ENCODE peak calls at places on chromosomes 6 and 20, in seven cellular contexts. One of them, this sample, is unnamed.

GRCh38 chr20:8344106-8344505 is 212.0 kb downstream of the PLCB1 start:
- DNase-seq in CD8-positive, alpha-beta T cell: no peak
- DNase-seq in brain microvascular endothelial cell: no peak
- DNase-seq in WERI-Rb-1: no peak
- DNase-seq in foreskin fibroblast: no peak
- DNase-seq in fibroblast of lung: no peak
- DNase-seq in heart right ventricle: no peak
- DNase-seq in this sample: no peak

GRCh38 chr20:6993016-6993415 is 225.5 kb downstream of the BMP2 start:
- DNase-seq in CD8-positive, alpha-beta T cell: no peak
- DNase-seq in brain microvascular endothelial cell: peak; percentile 22
- DNase-seq in WERI-Rb-1: no peak
- DNase-seq in foreskin fibroblast: peak; percentile 10
- DNase-seq in fibroblast of lung: no peak
- DNase-seq in heart right ventricle: no peak
- DNase-seq in this sample: peak; percentile 32

GRCh38 chr6:129717287-129717686 is 7.3 kb upstream of the ARHGAP18 start:
- DNase-seq in CD8-positive, alpha-beta T cell: no peak
- DNase-seq in brain microvascular endothelial cell: peak; percentile 43
- DNase-seq in WERI-Rb-1: no peak
- DNase-seq in foreskin fibroblast: peak; percentile 67
- DNase-seq in fibroblast of lung: peak; percentile 58
- DNase-seq in heart right ventricle: no peak
- DNase-seq in this sample: peak; percentile 60

GRCh38 chr6:41132254-41132653 is 21.9 kb downstream of the TREML1 start:
- DNase-seq in CD8-positive, alpha-beta T cell: no peak
- DNase-seq in brain microvascular endothelial cell: no peak
- DNase-seq in WERI-Rb-1: peak; percentile 40
- DNase-seq in foreskin fibroblast: no peak
- DNase-seq in fibroblast of lung: no peak
- DNase-seq in heart right ventricle: no peak
- DNase-seq in this sample: no peak

GRCh38 chr6:2971420-2972218 is at the start of gene SERPINB6:
- DNase-seq in CD8-positive, alpha-beta T cell: peak; percentile 30
- DNase-seq in brain microvascular endothelial cell: peak; percentile 59
- DNase-seq in WERI-Rb-1: peak; percentile 72
- DNase-seq in foreskin fibroblast: peak; percentile 90
- DNase-seq in fibroblast of lung: peak; percentile 83
- DNase-seq in heart right ventricle: peak; percentile 84
- DNase-seq in this sample: peak; percentile 74

GRCh38 chr6:128200789-128201188 is 299.9 kb upstream of the THEMIS start:
- DNase-seq in CD8-positive, alpha-beta T cell: no peak
- DNase-seq in brain microvascular endothelial cell: no peak
- DNase-seq in WERI-Rb-1: no peak
- DNase-seq in foreskin fibroblast: no peak
- DNase-seq in fibroblast of lung: no peak
- DNase-seq in heart right ventricle: no peak
- DNase-seq in this sample: no peak

GRCh38 chr6:17714879-17715860 is 8.4 kb upstream of the NUP153 start:
- DNase-seq in CD8-positive, alpha-beta T cell: no peak
- DNase-seq in brain microvascular endothelial cell: peak; percentile 88
- DNase-seq in WERI-Rb-1: no peak
- DNase-seq in foreskin fibroblast: peak; percentile 96
- DNase-seq in fibroblast of lung: peak; percentile 95
- DNase-seq in heart right ventricle: no peak
- DNase-seq in this sample: peak; percentile 93

GRCh38 chr20:41182296-41183212 is 45.2 kb downstream of the PLCG1 start:
- DNase-seq in CD8-positive, alpha-beta T cell: no peak
- DNase-seq in brain microvascular endothelial cell: no peak
- DNase-seq in WERI-Rb-1: no peak
- DNase-seq in foreskin fibroblast: no peak
- DNase-seq in fibroblast of lung: no peak
- DNase-seq in heart right ventricle: no peak
- DNase-seq in this sample: no peak

GRCh38 chr6:33927551-33927950 is 123.7 kb upstream of the MLN start:
- DNase-seq in CD8-positive, alpha-beta T cell: no peak
- DNase-seq in brain microvascular endothelial cell: peak; percentile 38
- DNase-seq in WERI-Rb-1: no peak
- DNase-seq in foreskin fibroblast: peak; percentile 63
- DNase-seq in fibroblast of lung: peak; percentile 24
- DNase-seq in heart right ventricle: no peak
- DNase-seq in this sample: peak; percentile 10

GRCh38 chr6:148398686-148399085 is 56.0 kb downstream of the SASH1 start:
- DNase-seq in CD8-positive, alpha-beta T cell: no peak
- DNase-seq in brain microvascular endothelial cell: no peak
- DNase-seq in WERI-Rb-1: no peak
- DNase-seq in foreskin fibroblast: no peak
- DNase-seq in fibroblast of lung: no peak
- DNase-seq in heart right ventricle: no peak
- DNase-seq in this sample: no peak

GRCh38 chr20:44438782-44439181 is 36.9 kb upstream of the TTPAL start:
- DNase-seq in CD8-positive, alpha-beta T cell: no peak
- DNase-seq in brain microvascular endothelial cell: no peak
- DNase-seq in WERI-Rb-1: no peak
- DNase-seq in foreskin fibroblast: no peak
- DNase-seq in fibroblast of lung: no peak
- DNase-seq in heart right ventricle: no peak
- DNase-seq in this sample: no peak

GRCh38 chr20:43939762-43940121 is 25.1 kb downstream of the TOX2 start:
- DNase-seq in CD8-positive, alpha-beta T cell: no peak
- DNase-seq in brain microvascular endothelial cell: no peak
- DNase-seq in WERI-Rb-1: no peak
- DNase-seq in foreskin fibroblast: no peak
- DNase-seq in fibroblast of lung: no peak
- DNase-seq in heart right ventricle: no peak
- DNase-seq in this sample: no peak

GRCh38 chr6:38290133-38290801 is 349.5 kb downstream of the BTBD9 start:
- DNase-seq in CD8-positive, alpha-beta T cell: no peak
- DNase-seq in brain microvascular endothelial cell: no peak
- DNase-seq in WERI-Rb-1: no peak
- DNase-seq in foreskin fibroblast: no peak
- DNase-seq in fibroblast of lung: no peak
- DNase-seq in heart right ventricle: no peak
- DNase-seq in this sample: no peak

GRCh38 chr20:32685541-32686529 is 12.1 kb upstream of the C20orf203 start:
- DNase-seq in CD8-positive, alpha-beta T cell: no peak
- DNase-seq in brain microvascular endothelial cell: peak; percentile 12
- DNase-seq in WERI-Rb-1: peak; percentile 67
- DNase-seq in foreskin fibroblast: peak; percentile 96
- DNase-seq in fibroblast of lung: peak; percentile 84
- DNase-seq in heart right ventricle: peak; percentile 40
- DNase-seq in this sample: peak; percentile 88

GRCh38 chr6:20367716-20368485 is 33.8 kb upstream of the E2F3 start:
- DNase-seq in CD8-positive, alpha-beta T cell: no peak
- DNase-seq in brain microvascular endothelial cell: no peak
- DNase-seq in WERI-Rb-1: no peak
- DNase-seq in foreskin fibroblast: peak; percentile 12
- DNase-seq in fibroblast of lung: no peak
- DNase-seq in heart right ventricle: no peak
- DNase-seq in this sample: no peak

GRCh38 chr6:152529364-152529763 is 107.8 kb downstream of the SYNE1 start:
- DNase-seq in CD8-positive, alpha-beta T cell: no peak
- DNase-seq in brain microvascular endothelial cell: peak; percentile 6
- DNase-seq in WERI-Rb-1: no peak
- DNase-seq in foreskin fibroblast: peak; percentile 51
- DNase-seq in fibroblast of lung: no peak
- DNase-seq in heart right ventricle: no peak
- DNase-seq in this sample: no peak

GRCh38 chr6:26594730-26595632 is 1.8 kb upstream of the ABT1 start:
- DNase-seq in CD8-positive, alpha-beta T cell: no peak
- DNase-seq in brain microvascular endothelial cell: peak; percentile 83
- DNase-seq in WERI-Rb-1: no peak
- DNase-seq in foreskin fibroblast: peak; percentile 88
- DNase-seq in fibroblast of lung: peak; percentile 78
- DNase-seq in heart right ventricle: no peak
- DNase-seq in this sample: peak; percentile 69

GRCh38 chr6:23137596-23137995 is 568.2 kb downstream of the HDGFL1 start:
- DNase-seq in CD8-positive, alpha-beta T cell: no peak
- DNase-seq in brain microvascular endothelial cell: peak; percentile 35
- DNase-seq in WERI-Rb-1: no peak
- DNase-seq in foreskin fibroblast: peak; percentile 35
- DNase-seq in fibroblast of lung: peak; percentile 38
- DNase-seq in heart right ventricle: no peak
- DNase-seq in this sample: peak; percentile 47

GRCh38 chr6:71444222-71444621 is 155.6 kb downstream of the OGFRL1 start:
- DNase-seq in CD8-positive, alpha-beta T cell: no peak
- DNase-seq in brain microvascular endothelial cell: no peak
- DNase-seq in WERI-Rb-1: no peak
- DNase-seq in foreskin fibroblast: peak; percentile 7
- DNase-seq in fibroblast of lung: no peak
- DNase-seq in heart right ventricle: no peak
- DNase-seq in this sample: no peak

GRCh38 chr6:89655122-89655521 is 16.6 kb upstream of the LYRM2 start:
- DNase-seq in CD8-positive, alpha-beta T cell: no peak
- DNase-seq in brain microvascular endothelial cell: no peak
- DNase-seq in WERI-Rb-1: no peak
- DNase-seq in foreskin fibroblast: no peak
- DNase-seq in fibroblast of lung: no peak
- DNase-seq in heart right ventricle: no peak
- DNase-seq in this sample: no peak

GRCh38 chr6:111788779-111789276 is 84.4 kb downstream of the FYN start:
- DNase-seq in CD8-positive, alpha-beta T cell: no peak
- DNase-seq in brain microvascular endothelial cell: no peak
- DNase-seq in WERI-Rb-1: no peak
- DNase-seq in foreskin fibroblast: no peak
- DNase-seq in fibroblast of lung: no peak
- DNase-seq in heart right ventricle: no peak
- DNase-seq in this sample: no peak

GRCh38 chr6:136801581-136801980 is 9.3 kb upstream of the MAP3K5 start:
- DNase-seq in CD8-positive, alpha-beta T cell: no peak
- DNase-seq in brain microvascular endothelial cell: no peak
- DNase-seq in WERI-Rb-1: no peak
- DNase-seq in foreskin fibroblast: no peak
- DNase-seq in fibroblast of lung: no peak
- DNase-seq in heart right ventricle: no peak
- DNase-seq in this sample: no peak

GRCh38 chr6:28812778-28813569 is 110.8 kb downstream of the TRIM27 start:
- DNase-seq in CD8-positive, alpha-beta T cell: no peak
- DNase-seq in brain microvascular endothelial cell: no peak
- DNase-seq in WERI-Rb-1: no peak
- DNase-seq in foreskin fibroblast: no peak
- DNase-seq in fibroblast of lung: no peak
- DNase-seq in heart right ventricle: no peak
- DNase-seq in this sample: no peak

GRCh38 chr6:28811873-28812272 is 111.9 kb downstream of the TRIM27 start:
- DNase-seq in CD8-positive, alpha-beta T cell: no peak
- DNase-seq in brain microvascular endothelial cell: no peak
- DNase-seq in WERI-Rb-1: no peak
- DNase-seq in foreskin fibroblast: peak; percentile 36
- DNase-seq in fibroblast of lung: no peak
- DNase-seq in heart right ventricle: no peak
- DNase-seq in this sample: no peak

GRCh38 chr6:28808383-28808782 is 115.4 kb downstream of the TRIM27 start:
- DNase-seq in CD8-positive, alpha-beta T cell: no peak
- DNase-seq in brain microvascular endothelial cell: no peak
- DNase-seq in WERI-Rb-1: no peak
- DNase-seq in foreskin fibroblast: no peak
- DNase-seq in fibroblast of lung: no peak
- DNase-seq in heart right ventricle: no peak
- DNase-seq in this sample: no peak

GRCh38 chr6:28809947-28810654 is 113.7 kb downstream of the TRIM27 start:
- DNase-seq in CD8-positive, alpha-beta T cell: no peak
- DNase-seq in brain microvascular endothelial cell: no peak
- DNase-seq in WERI-Rb-1: no peak
- DNase-seq in foreskin fibroblast: peak; percentile 47
- DNase-seq in fibroblast of lung: no peak
- DNase-seq in heart right ventricle: no peak
- DNase-seq in this sample: no peak

GRCh38 chr6:28810655-28811053 is 113.1 kb downstream of the TRIM27 start:
- DNase-seq in CD8-positive, alpha-beta T cell: no peak
- DNase-seq in brain microvascular endothelial cell: no peak
- DNase-seq in WERI-Rb-1: no peak
- DNase-seq in foreskin fibroblast: no peak
- DNase-seq in fibroblast of lung: no peak
- DNase-seq in heart right ventricle: no peak
- DNase-seq in this sample: no peak
- H3K4me3 ChIP-seq in CD8-positive, alpha-beta T cell: no peak overlapping the region
- H3K4me3 ChIP-seq in brain microvascular endothelial cell: peak overlapping the region; percentile 46
- H3K4me3 ChIP-seq in WERI-Rb-1: no peak overlapping the region
- H3K4me3 ChIP-seq in foreskin fibroblast: peak overlapping the region; percentile 40
- H3K4me3 ChIP-seq in fibroblast of lung: peak overlapping the region; percentile 42
- H3K4me3 ChIP-seq in heart right ventricle: no peak overlapping the region
- H3K4me3 ChIP-seq in this sample: peak overlapping the region; percentile 33

GRCh38 chr6:169508452-169508851 is 193.4 kb downstream of the WDR27 start:
- DNase-seq in CD8-positive, alpha-beta T cell: no peak
- DNase-seq in brain microvascular endothelial cell: no peak
- DNase-seq in WERI-Rb-1: no peak
- DNase-seq in foreskin fibroblast: no peak
- DNase-seq in fibroblast of lung: no peak
- DNase-seq in heart right ventricle: no peak
- DNase-seq in this sample: no peak
- TF ChIP-seq CTCF in CD8-positive, alpha-beta T cell: no peak
- TF ChIP-seq CTCF in brain microvascular endothelial cell: no peak
- TF ChIP-seq CTCF in WERI-Rb-1: no peak
- TF ChIP-seq CTCF in foreskin fibroblast: no peak
- TF ChIP-seq CTCF in fibroblast of lung: no peak
- TF ChIP-seq CTCF in heart right ventricle: no peak
- TF ChIP-seq CTCF in this sample: no peak

GRCh38 chr6:28683945-28684538 is 158.4 kb downstream of the GPX5 start:
- DNase-seq in CD8-positive, alpha-beta T cell: no peak
- DNase-seq in brain microvascular endothelial cell: no peak
- DNase-seq in WERI-Rb-1: peak; percentile 55
- DNase-seq in foreskin fibroblast: peak; percentile 60
- DNase-seq in fibroblast of lung: peak; percentile 58
- DNase-seq in heart right ventricle: no peak
- DNase-seq in this sample: peak; percentile 32
- H3K4me3 ChIP-seq in CD8-positive, alpha-beta T cell: no peak overlapping the region
- H3K4me3 ChIP-seq in brain microvascular endothelial cell: no peak overlapping the region
- H3K4me3 ChIP-seq in WERI-Rb-1: no peak overlapping the region
- H3K4me3 ChIP-seq in foreskin fibroblast: no peak overlapping the region
- H3K4me3 ChIP-seq in fibroblast of lung: no peak overlapping the region
- H3K4me3 ChIP-seq in heart right ventricle: no peak overlapping the region
- H3K4me3 ChIP-seq in this sample: no peak overlapping the region

DNA sequence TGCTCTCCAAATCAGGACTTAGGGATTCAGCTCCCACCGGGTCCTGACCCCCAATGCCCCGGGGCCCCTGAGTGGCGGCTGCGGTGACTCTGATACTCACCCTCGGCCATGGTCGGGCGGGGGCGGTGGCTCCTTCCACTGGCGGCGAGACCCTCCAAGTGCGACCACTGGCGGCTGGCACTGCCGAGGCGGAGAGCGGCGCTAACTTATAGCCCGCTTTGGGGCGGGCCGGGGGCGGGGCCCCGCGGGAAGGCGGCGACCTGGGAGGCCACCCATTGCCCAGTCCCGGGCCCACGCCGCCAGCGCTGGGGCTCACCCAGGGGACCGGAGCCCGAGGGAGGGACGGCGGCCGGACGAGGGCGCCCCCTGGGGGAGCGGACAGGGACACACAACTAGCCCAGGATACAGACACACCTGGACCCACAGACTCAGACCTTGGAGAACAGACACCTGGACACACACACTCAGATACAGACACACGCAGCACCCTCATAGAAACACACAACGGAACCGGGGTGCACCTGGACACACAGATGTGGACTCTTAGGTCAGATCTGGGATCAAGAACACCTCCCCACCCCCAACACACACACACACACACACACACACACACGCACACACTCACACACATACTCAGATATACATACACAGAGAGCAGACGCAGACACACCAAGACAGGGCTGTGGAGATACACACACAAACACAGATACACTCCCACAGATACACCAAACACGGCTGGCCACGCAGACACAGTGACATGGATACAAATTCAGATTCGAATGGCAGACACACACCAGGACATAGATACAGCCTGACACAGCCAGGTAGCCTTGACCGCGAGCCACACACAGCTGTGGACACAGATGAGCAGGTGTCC is at the start of gene TGM2:
- DNase-seq in CD8-positive, alpha-beta T cell: no peak
- DNase-seq in brain microvascular endothelial cell: peak; percentile 46
- DNase-seq in WERI-Rb-1: peak; percentile 52
- DNase-seq in foreskin fibroblast: peak; percentile 88
- DNase-seq in fibroblast of lung: peak; percentile 78
- DNase-seq in heart right ventricle: peak; percentile 88
- DNase-seq in this sample: peak; percentile 67
- TF ChIP-seq CTCF in CD8-positive, alpha-beta T cell: peak; percentile 18
- TF ChIP-seq CTCF in brain microvascular endothelial cell: peak; percentile 76
- TF ChIP-seq CTCF in WERI-Rb-1: peak; percentile 89
- TF ChIP-seq CTCF in foreskin fibroblast: peak; percentile 72
- TF ChIP-seq CTCF in fibroblast of lung: peak; percentile 75
- TF ChIP-seq CTCF in heart right ventricle: peak; percentile 89
- TF ChIP-seq CTCF in this sample: peak; percentile 82

This sample was measured in astrocyte of the spinal cord.